ENCODE peak calls at places on chromosomes 3 and 15, in six cellular contexts. C is cardiac fibroblast; X is kidney; I is endothelial cell of umbilical vein; Y is sigmoid colon; Q is CD8-positive, alpha-beta T cell. E is an unnamed sample.

GRCh38 chr15:99347609-99348008 is 96.3 kb downstream of the LRRC28 start:
- DNase-seq in C (peak; percentile 32), X (no peak), I (no peak), Y (no peak), Q (no peak), E (no peak)

GRCh38 chr3:72428803-72429202 is 419.4 kb downstream of the SHQ1 start:
- DNase-seq in C (no peak), X (no peak), I (no peak), Y (no peak), Q (no peak), E (no peak)

GRCh38 chr3:141875374-141875892 is 1.0 kb upstream of the ATP1B3 start:
- DNase-seq in C (peak; percentile 82), X (peak; percentile 92), I (peak; percentile 84), Y (peak; percentile 94), Q (peak; percentile 75), E (peak; percentile 93)

GRCh38 chr3:12004741-12005513 is 739 bp downstream of the SYN2 start:
- DNase-seq in C (no peak), X (no peak), I (no peak), Y (no peak), Q (no peak), E (no peak)

GRCh38 chr3:81753416-81754014 is 7.9 kb downstream of the GBE1 start:
- DNase-seq in C (no peak), X (no peak), I (no peak), Y (no peak), Q (no peak), E (no peak)

GRCh38 chr3:99509224-99509623 is 129.2 kb upstream of the COL8A1 start:
- DNase-seq in C (peak; percentile 84), X (no peak), I (no peak), Y (no peak), Q (no peak), E (no peak)

GRCh38 chr15:42727740-42728355 is 9.1 kb downstream of the CDAN1 start:
- DNase-seq in C (no peak), X (no peak), I (no peak), Y (no peak), Q (no peak), E (no peak)

GRCh38 chr3:112409061-112409460 is 76.1 kb downstream of the CD200 start:
- DNase-seq in C (no peak), X (no peak), I (no peak), Y (no peak), Q (no peak), E (no peak)

GRCh38 chr3:155154255-155154654 is 74.1 kb downstream of the MME start:
- DNase-seq in C (no peak), X (no peak), I (no peak), Y (no peak), Q (no peak), E (no peak)

GRCh38 chr3:127495821-127496220 is 94.7 kb downstream of the TPRA1 start:
- DNase-seq in C (no peak), X (no peak), I (no peak), Y (no peak), Q (no peak), E (no peak)

GRCh38 chr15:82532383-82532990 is 7.8 kb downstream of the RPS17 start:
- DNase-seq in C (no peak), X (no peak), I (no peak), Y (no peak), Q (no peak), E (peak; percentile 31)

GRCh38 chr3:50189274-50189673 is 2.1 kb upstream of the GNAT1 start:
- DNase-seq in C (peak; percentile 85), X (no peak), I (peak; percentile 81), Y (peak; percentile 87), Q (no peak), E (peak; percentile 85)

GRCh38 chr15:41013698-41014414 is 60.6 kb downstream of the CHAC1 start:
- DNase-seq in C (peak; percentile 86), X (no peak), I (no peak), Y (no peak), Q (no peak), E (no peak)

GRCh38 chr3:155334897-155335883 is 41.7 kb upstream of the STRIT1 start:
- DNase-seq in C (peak; percentile 18), X (no peak), I (peak; percentile 80), Y (no peak), Q (no peak), E (no peak)

GRCh38 chr3:194787650-194788049 is 102.0 kb downstream of the FAM43A start:
- DNase-seq in C (no peak), X (no peak), I (no peak), Y (no peak), Q (no peak), E (peak; percentile 9)
- TF ChIP-seq CTCF in C (no peak), X (no peak), I (no peak), Y (no peak), Q (no peak), E (no peak)

DNA sequence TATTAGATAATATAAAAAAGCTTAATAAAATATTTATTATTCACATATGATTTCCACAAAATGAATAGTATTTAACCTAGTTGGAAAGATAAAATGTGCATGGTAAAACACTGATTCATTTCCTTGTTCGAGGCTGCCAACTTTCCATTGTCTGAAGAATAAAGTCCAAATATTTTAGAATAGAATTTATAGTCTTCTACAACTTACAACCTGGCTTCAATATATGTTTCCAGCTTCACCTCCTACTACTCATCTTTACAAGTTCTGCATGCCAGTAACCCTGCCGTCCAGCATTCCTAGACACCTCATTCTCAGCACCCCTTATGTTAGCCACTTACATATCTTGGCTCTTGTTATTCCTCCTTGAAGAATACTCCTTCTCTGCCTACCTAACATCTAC is 244.5 kb downstream of the FGF12 start:
- DNase-seq in C (peak; percentile 55), X (no peak), I (peak; percentile 58), Y (no peak), Q (no peak), E (no peak)
- H3K4me3 ChIP-seq in C (no peak overlapping the region), X (no peak overlapping the region), I (no peak overlapping the region), Y (no peak overlapping the region), Q (no peak overlapping the region), E (no peak overlapping the region)

GRCh38 chr3:32238027-32238815 is at the start of gene CMTM8:
- DNase-seq in C (peak; percentile 24), X (peak; percentile 84), I (peak; percentile 51), Y (no peak), Q (peak; percentile 54), E (no peak)

GRCh38 chr3:32237670-32238026 is 832 bp upstream of the CMTM8 start:
- DNase-seq in C (no peak), X (no peak), I (no peak), Y (no peak), Q (no peak), E (no peak)

GRCh38 chr3:32238816-32239637 is 547 bp downstream of the CMTM8 start:
- DNase-seq in C (peak; percentile 38), X (peak; percentile 76), I (peak; percentile 49), Y (no peak), Q (no peak), E (no peak)

GRCh38 chr3:32241100-32241499 is 2.6 kb downstream of the CMTM8 start:
- DNase-seq in C (no peak), X (no peak), I (no peak), Y (no peak), Q (no peak), E (no peak)

GRCh38 chr3:32239638-32240550 is 1.4 kb downstream of the CMTM8 start:
- DNase-seq in C (peak; percentile 32), X (no peak), I (peak; percentile 64), Y (no peak), Q (peak; percentile 35), E (no peak)
- TF ChIP-seq CTCF in C (peak; percentile 44), X (no peak), I (peak; percentile 65), Y (peak; percentile 11), Q (peak; percentile 50), E (no peak)

DNA sequence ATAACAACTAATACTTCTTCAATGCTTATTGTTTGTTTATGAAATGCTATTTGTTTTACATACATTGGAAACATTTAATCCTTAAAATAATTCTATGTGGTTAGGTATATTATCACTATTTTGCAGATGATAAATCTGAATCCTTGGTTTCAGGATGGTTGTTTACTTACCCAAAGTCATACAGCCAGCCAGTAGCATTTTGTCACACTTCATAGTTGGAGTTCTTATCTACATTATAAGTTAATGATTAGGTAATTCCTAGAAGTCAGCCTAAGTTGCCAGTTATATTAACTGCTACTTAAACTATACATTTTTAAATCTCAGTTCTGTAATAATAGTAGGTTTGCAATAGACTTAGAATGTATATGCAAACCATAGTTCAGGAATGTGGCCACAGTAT is 187.9 kb downstream of the UBE2E2 start:
- DNase-seq in C (no peak), X (no peak), I (no peak), Y (no peak), Q (no peak), E (no peak)
- H3K4me3 ChIP-seq in C (no peak overlapping the region), X (no peak overlapping the region), I (no peak overlapping the region), Y (no peak overlapping the region), Q (no peak overlapping the region), E (no peak overlapping the region)

E was measured in coronary artery.